ENCODE peak calls at places on chromosome 20, in nine cellular contexts. B is memory B cell; L is activated CD8-positive, alpha-beta memory T cell treated with anti-CD3 and anti-CD28 coated beads, Interleukin-2, amount 50 U/mL, for 4 hours; V is CD4-positive, CD25-positive, alpha-beta regulatory T cell; Z is neural progenitor cell; A is adrenal gland; H is KBM-7; T is NCI-H146; K is RCC 7860. N is an unnamed sample.

GRCh38 chr20:32960849-32961731 is 43.1 kb downstream of the SUN5 start:
- DNase-seq in B (peak; percentile 9), L (no peak), V (no peak), Z (no peak), A (no peak), H (no peak), T (no peak), K (no peak), N (no peak)

GRCh38 chr20:52410746-52411317 is 219.3 kb upstream of the ZFP64 start:
- DNase-seq in B (no peak), L (no peak), V (no peak), Z (no peak), A (no peak), H (no peak), T (no peak), K (no peak), N (no peak)

GRCh38 chr20:38542994-38543906 is 37.7 kb upstream of the ADIG start:
- DNase-seq in B (no peak), L (no peak), V (no peak), Z (no peak), A (no peak), H (no peak), T (no peak), K (no peak), N (no peak)

GRCh38 chr20:38195041-38195504 is 30.0 kb upstream of the TGM2 start:
- DNase-seq in B (no peak), L (no peak), V (no peak), Z (no peak), A (peak; percentile 50), H (no peak), T (no peak), K (no peak), N (no peak)

GRCh38 chr20:2169456-2170088 is 67.9 kb downstream of the STK35 start:
- DNase-seq in B (no peak), L (no peak), V (no peak), Z (no peak), A (peak; percentile 11), H (no peak), T (no peak), K (no peak), N (no peak)

GRCh38 chr20:63082308-63082938 is 75.7 kb upstream of the BHLHE23 start:
- DNase-seq in B (no peak), L (peak; percentile 31), V (peak; percentile 9), Z (peak; percentile 90), A (no peak), H (peak; percentile 36), T (no peak), K (no peak), N (no peak)

GRCh38 chr20:49581482-49581881 is 13.5 kb upstream of the PTGIS start:
- DNase-seq in B (no peak), L (no peak), V (no peak), Z (no peak), A (no peak), H (no peak), T (no peak), K (no peak), N (no peak)

GRCh38 chr20:23639490-23639958 is 1.8 kb upstream of the CST3 start:
- DNase-seq in B (no peak), L (no peak), V (no peak), Z (no peak), A (no peak), H (no peak), T (no peak), K (no peak), N (no peak)

GRCh38 chr20:19757487-19757972 is 528 bp upstream of the RIN2 start:
- DNase-seq in B (peak; percentile 21), L (no peak), V (no peak), Z (peak; percentile 86), A (peak; percentile 91), H (no peak), T (peak; percentile 74), K (no peak), N (peak; percentile 62)

GRCh38 chr20:57774111-57774880 is 64.5 kb upstream of the PMEPA1 start:
- DNase-seq in B (no peak), L (no peak), V (no peak), Z (no peak), A (no peak), H (no peak), T (no peak), K (no peak), N (no peak)

GRCh38 chr20:5080384-5080877 is 39.3 kb downstream of the PCNA start:
- DNase-seq in B (peak; percentile 16), L (no peak), V (peak; percentile 76), Z (no peak), A (peak; percentile 82), H (peak; percentile 93), T (no peak), K (no peak), N (no peak)

GRCh38 chr20:37911838-37912273 is 8.9 kb downstream of the VSTM2L start:
- DNase-seq in B (no peak), L (no peak), V (peak; percentile 23), Z (peak; percentile 85), A (peak; percentile 83), H (peak; percentile 53), T (peak; percentile 27), K (no peak), N (no peak)

GRCh38 chr20:50211065-50211464 is 20.4 kb downstream of the CEBPB start:
- DNase-seq in B (no peak), L (no peak), V (no peak), Z (no peak), A (no peak), H (no peak), T (no peak), K (no peak), N (no peak)